ENCODE peak calls at places on chromosomes 3 and 15, in ten cellular contexts. One of them, this sample, is unnamed.

GRCh38 chr15:71359246-71359645 is 244.0 kb downstream of the THSD4 start:
- DNase-seq in GM23338: no peak
- DNase-seq in kidney tubule cell: no peak
- DNase-seq in T-helper 17 cell: no peak
- DNase-seq in NCI-H2081: no peak
- DNase-seq in stimulated activated CD4-positive, alpha-beta T cell treated with anti-CD3 and anti-CD28 coated beads, TNF-alpha, amount 100 ng/mL, for 24 hours: no peak
- DNase-seq in T-cell: no peak
- DNase-seq in EL: no peak
- DNase-seq in activated CD8-positive, alpha-beta memory T cell treated with anti-CD3 and anti-CD28 coated beads for 24 hours: no peak
- DNase-seq in Calu3: no peak
- DNase-seq in this sample: no peak

GRCh38 chr3:125123906-125124305 is 68.1 kb upstream of the HEG1 start:
- DNase-seq in T-helper 17 cell: no peak
- DNase-seq in EL: peak
- DNase-seq in GM23338: no peak
- DNase-seq in Calu3: no peak
- DNase-seq in T-cell: no peak
- DNase-seq in activated CD8-positive, alpha-beta memory T cell treated with anti-CD3 and anti-CD28 coated beads for 24 hours: peak
- DNase-seq in stimulated activated CD4-positive, alpha-beta T cell treated with anti-CD3 and anti-CD28 coated beads, TNF-alpha, amount 100 ng/mL, for 24 hours: no peak
- DNase-seq in kidney tubule cell: peak
- DNase-seq in NCI-H2081: no peak
- DNase-seq in this sample: no peak

GRCh38 chr15:64975390-64975789 is 14.3 kb downstream of the SPG21 start:
- DNase-seq in NCI-H2081: no peak
- DNase-seq in GM23338: no peak
- DNase-seq in T-helper 17 cell: no peak
- DNase-seq in T-cell: no peak
- DNase-seq in stimulated activated CD4-positive, alpha-beta T cell treated with anti-CD3 and anti-CD28 coated beads, TNF-alpha, amount 100 ng/mL, for 24 hours: no peak
- DNase-seq in kidney tubule cell: no peak
- DNase-seq in Calu3: no peak
- DNase-seq in activated CD8-positive, alpha-beta memory T cell treated with anti-CD3 and anti-CD28 coated beads for 24 hours: peak
- DNase-seq in EL: no peak
- DNase-seq in this sample: no peak

GRCh38 chr15:93152264-93152884 is 63.4 kb upstream of the RGMA start:
- DNase-seq in stimulated activated CD4-positive, alpha-beta T cell treated with anti-CD3 and anti-CD28 coated beads, TNF-alpha, amount 100 ng/mL, for 24 hours: no peak
- DNase-seq in NCI-H2081: no peak
- DNase-seq in GM23338: no peak
- DNase-seq in Calu3: no peak
- DNase-seq in EL: no peak
- DNase-seq in activated CD8-positive, alpha-beta memory T cell treated with anti-CD3 and anti-CD28 coated beads for 24 hours: peak
- DNase-seq in kidney tubule cell: no peak
- DNase-seq in T-helper 17 cell: no peak
- DNase-seq in T-cell: peak
- DNase-seq in this sample: peak

GRCh38 chr15:29528276-29528675 is 258.7 kb upstream of the NSMCE3 start:
- DNase-seq in EL: no peak
- DNase-seq in stimulated activated CD4-positive, alpha-beta T cell treated with anti-CD3 and anti-CD28 coated beads, TNF-alpha, amount 100 ng/mL, for 24 hours: no peak
- DNase-seq in T-helper 17 cell: no peak
- DNase-seq in activated CD8-positive, alpha-beta memory T cell treated with anti-CD3 and anti-CD28 coated beads for 24 hours: no peak
- DNase-seq in NCI-H2081: no peak
- DNase-seq in GM23338: no peak
- DNase-seq in Calu3: no peak
- DNase-seq in kidney tubule cell: no peak
- DNase-seq in T-cell: no peak
- DNase-seq in this sample: no peak

GRCh38 chr15:68423359-68424028 is 8.5 kb downstream of the ITGA11 start:
- DNase-seq in activated CD8-positive, alpha-beta memory T cell treated with anti-CD3 and anti-CD28 coated beads for 24 hours: no peak
- DNase-seq in T-cell: no peak
- DNase-seq in Calu3: no peak
- DNase-seq in NCI-H2081: no peak
- DNase-seq in GM23338: no peak
- DNase-seq in kidney tubule cell: no peak
- DNase-seq in T-helper 17 cell: no peak
- DNase-seq in stimulated activated CD4-positive, alpha-beta T cell treated with anti-CD3 and anti-CD28 coated beads, TNF-alpha, amount 100 ng/mL, for 24 hours: no peak
- DNase-seq in EL: no peak
- DNase-seq in this sample: no peak

GRCh38 chr3:34938784-34939183 is 700.5 kb upstream of the ARPP21 start:
- DNase-seq in kidney tubule cell: no peak
- DNase-seq in T-cell: no peak
- DNase-seq in NCI-H2081: no peak
- DNase-seq in stimulated activated CD4-positive, alpha-beta T cell treated with anti-CD3 and anti-CD28 coated beads, TNF-alpha, amount 100 ng/mL, for 24 hours: no peak
- DNase-seq in EL: no peak
- DNase-seq in activated CD8-positive, alpha-beta memory T cell treated with anti-CD3 and anti-CD28 coated beads for 24 hours: no peak
- DNase-seq in T-helper 17 cell: no peak
- DNase-seq in Calu3: no peak
- DNase-seq in GM23338: no peak
- DNase-seq in this sample: no peak

GRCh38 chr15:75578206-75578947 is 738 bp downstream of the PTPN9 start:
- DNase-seq in activated CD8-positive, alpha-beta memory T cell treated with anti-CD3 and anti-CD28 coated beads for 24 hours: peak
- DNase-seq in GM23338: peak
- DNase-seq in T-helper 17 cell: peak
- DNase-seq in NCI-H2081: no peak
- DNase-seq in kidney tubule cell: peak
- DNase-seq in Calu3: peak
- DNase-seq in T-cell: no peak
- DNase-seq in EL: no peak
- DNase-seq in stimulated activated CD4-positive, alpha-beta T cell treated with anti-CD3 and anti-CD28 coated beads, TNF-alpha, amount 100 ng/mL, for 24 hours: peak
- DNase-seq in this sample: peak

GRCh38 chr3:55615694-55616310 is 128.7 kb upstream of the WNT5A start:
- DNase-seq in EL: no peak
- DNase-seq in T-helper 17 cell: no peak
- DNase-seq in GM23338: peak
- DNase-seq in stimulated activated CD4-positive, alpha-beta T cell treated with anti-CD3 and anti-CD28 coated beads, TNF-alpha, amount 100 ng/mL, for 24 hours: no peak
- DNase-seq in activated CD8-positive, alpha-beta memory T cell treated with anti-CD3 and anti-CD28 coated beads for 24 hours: no peak
- DNase-seq in T-cell: no peak
- DNase-seq in Calu3: no peak
- DNase-seq in kidney tubule cell: no peak
- DNase-seq in NCI-H2081: no peak
- DNase-seq in this sample: no peak

GRCh38 chr3:39260957-39261356 is 18.9 kb downstream of the CX3CR1 start:
- DNase-seq in GM23338: peak
- DNase-seq in EL: peak
- DNase-seq in stimulated activated CD4-positive, alpha-beta T cell treated with anti-CD3 and anti-CD28 coated beads, TNF-alpha, amount 100 ng/mL, for 24 hours: peak
- DNase-seq in kidney tubule cell: peak
- DNase-seq in Calu3: peak
- DNase-seq in activated CD8-positive, alpha-beta memory T cell treated with anti-CD3 and anti-CD28 coated beads for 24 hours: no peak
- DNase-seq in T-cell: peak
- DNase-seq in NCI-H2081: no peak
- DNase-seq in T-helper 17 cell: peak
- DNase-seq in this sample: peak

GRCh38 chr15:60118146-60118545 is 114.0 kb downstream of the FOXB1 start:
- DNase-seq in activated CD8-positive, alpha-beta memory T cell treated with anti-CD3 and anti-CD28 coated beads for 24 hours: no peak
- DNase-seq in GM23338: peak
- DNase-seq in Calu3: no peak
- DNase-seq in stimulated activated CD4-positive, alpha-beta T cell treated with anti-CD3 and anti-CD28 coated beads, TNF-alpha, amount 100 ng/mL, for 24 hours: no peak
- DNase-seq in T-cell: no peak
- DNase-seq in kidney tubule cell: no peak
- DNase-seq in T-helper 17 cell: no peak
- DNase-seq in EL: no peak
- DNase-seq in NCI-H2081: no peak
- DNase-seq in this sample: no peak

GRCh38 chr15:42050484-42051255 is 29.8 kb upstream of the PLA2G4E start:
- DNase-seq in NCI-H2081: no peak
- DNase-seq in EL: no peak
- DNase-seq in activated CD8-positive, alpha-beta memory T cell treated with anti-CD3 and anti-CD28 coated beads for 24 hours: no peak
- DNase-seq in T-cell: no peak
- DNase-seq in kidney tubule cell: no peak
- DNase-seq in stimulated activated CD4-positive, alpha-beta T cell treated with anti-CD3 and anti-CD28 coated beads, TNF-alpha, amount 100 ng/mL, for 24 hours: no peak
- DNase-seq in T-helper 17 cell: no peak
- DNase-seq in GM23338: no peak
- DNase-seq in Calu3: no peak
- DNase-seq in this sample: no peak

GRCh38 chr15:96177279-96177678 is 153.2 kb upstream of the NR2F2 start:
- DNase-seq in T-cell: no peak
- DNase-seq in kidney tubule cell: no peak
- DNase-seq in stimulated activated CD4-positive, alpha-beta T cell treated with anti-CD3 and anti-CD28 coated beads, TNF-alpha, amount 100 ng/mL, for 24 hours: no peak
- DNase-seq in T-helper 17 cell: no peak
- DNase-seq in Calu3: no peak
- DNase-seq in GM23338: no peak
- DNase-seq in EL: no peak
- DNase-seq in activated CD8-positive, alpha-beta memory T cell treated with anti-CD3 and anti-CD28 coated beads for 24 hours: no peak
- DNase-seq in NCI-H2081: no peak
- DNase-seq in this sample: no peak

GRCh38 chr3:59758672-59759071 is 708.8 kb upstream of the CFAP20DC start:
- DNase-seq in EL: no peak
- DNase-seq in NCI-H2081: no peak
- DNase-seq in Calu3: no peak
- DNase-seq in kidney tubule cell: no peak
- DNase-seq in GM23338: no peak
- DNase-seq in T-helper 17 cell: no peak
- DNase-seq in activated CD8-positive, alpha-beta memory T cell treated with anti-CD3 and anti-CD28 coated beads for 24 hours: no peak
- DNase-seq in T-cell: no peak
- DNase-seq in stimulated activated CD4-positive, alpha-beta T cell treated with anti-CD3 and anti-CD28 coated beads, TNF-alpha, amount 100 ng/mL, for 24 hours: no peak
- DNase-seq in this sample: no peak

GRCh38 chr15:80760971-80761370 is 18.2 kb upstream of the CEMIP start:
- DNase-seq in T-helper 17 cell: no peak
- DNase-seq in EL: no peak
- DNase-seq in kidney tubule cell: no peak
- DNase-seq in T-cell: no peak
- DNase-seq in Calu3: no peak
- DNase-seq in activated CD8-positive, alpha-beta memory T cell treated with anti-CD3 and anti-CD28 coated beads for 24 hours: no peak
- DNase-seq in GM23338: no peak
- DNase-seq in NCI-H2081: no peak
- DNase-seq in stimulated activated CD4-positive, alpha-beta T cell treated with anti-CD3 and anti-CD28 coated beads, TNF-alpha, amount 100 ng/mL, for 24 hours: no peak
- DNase-seq in this sample: no peak

GRCh38 chr3:141789281-141789680 is 26.1 kb downstream of the GRK7 start:
- DNase-seq in activated CD8-positive, alpha-beta memory T cell treated with anti-CD3 and anti-CD28 coated beads for 24 hours: no peak
- DNase-seq in GM23338: peak
- DNase-seq in T-helper 17 cell: no peak
- DNase-seq in stimulated activated CD4-positive, alpha-beta T cell treated with anti-CD3 and anti-CD28 coated beads, TNF-alpha, amount 100 ng/mL, for 24 hours: no peak
- DNase-seq in Calu3: no peak
- DNase-seq in kidney tubule cell: no peak
- DNase-seq in NCI-H2081: no peak
- DNase-seq in T-cell: no peak
- DNase-seq in EL: no peak
- DNase-seq in this sample: no peak

GRCh38 chr15:83205725-83206324 is 1.8 kb downstream of the HDGFL3 start:
- DNase-seq in EL: peak
- DNase-seq in kidney tubule cell: peak
- DNase-seq in T-helper 17 cell: no peak
- DNase-seq in GM23338: no peak
- DNase-seq in activated CD8-positive, alpha-beta memory T cell treated with anti-CD3 and anti-CD28 coated beads for 24 hours: no peak
- DNase-seq in stimulated activated CD4-positive, alpha-beta T cell treated with anti-CD3 and anti-CD28 coated beads, TNF-alpha, amount 100 ng/mL, for 24 hours: no peak
- DNase-seq in NCI-H2081: peak
- DNase-seq in T-cell: no peak
- DNase-seq in Calu3: no peak
- DNase-seq in this sample: no peak

GRCh38 chr3:105755121-105755886 is 113.5 kb downstream of the CBLB start:
- DNase-seq in kidney tubule cell: no peak
- DNase-seq in EL: no peak
- DNase-seq in T-cell: no peak
- DNase-seq in Calu3: no peak
- DNase-seq in GM23338: no peak
- DNase-seq in activated CD8-positive, alpha-beta memory T cell treated with anti-CD3 and anti-CD28 coated beads for 24 hours: no peak
- DNase-seq in stimulated activated CD4-positive, alpha-beta T cell treated with anti-CD3 and anti-CD28 coated beads, TNF-alpha, amount 100 ng/mL, for 24 hours: no peak
- DNase-seq in NCI-H2081: no peak
- DNase-seq in T-helper 17 cell: no peak
- DNase-seq in this sample: no peak

GRCh38 chr3:174716956-174717355 is 142.2 kb upstream of the NAALADL2 start:
- DNase-seq in kidney tubule cell: no peak
- DNase-seq in stimulated activated CD4-positive, alpha-beta T cell treated with anti-CD3 and anti-CD28 coated beads, TNF-alpha, amount 100 ng/mL, for 24 hours: no peak
- DNase-seq in Calu3: no peak
- DNase-seq in activated CD8-positive, alpha-beta memory T cell treated with anti-CD3 and anti-CD28 coated beads for 24 hours: no peak
- DNase-seq in EL: no peak
- DNase-seq in NCI-H2081: no peak
- DNase-seq in T-cell: no peak
- DNase-seq in T-helper 17 cell: no peak
- DNase-seq in GM23338: no peak
- DNase-seq in this sample: no peak

GRCh38 chr3:105868450-105868744 is 415 bp downstream of the CBLB start:
- DNase-seq in kidney tubule cell: peak
- DNase-seq in activated CD8-positive, alpha-beta memory T cell treated with anti-CD3 and anti-CD28 coated beads for 24 hours: peak
- DNase-seq in NCI-H2081: peak
- DNase-seq in stimulated activated CD4-positive, alpha-beta T cell treated with anti-CD3 and anti-CD28 coated beads, TNF-alpha, amount 100 ng/mL, for 24 hours: no peak
- DNase-seq in GM23338: peak
- DNase-seq in T-helper 17 cell: no peak
- DNase-seq in EL: peak
- DNase-seq in Calu3: peak
- DNase-seq in T-cell: no peak
- DNase-seq in this sample: peak

GRCh38 chr3:69320867-69321266 is 65.0 kb downstream of the FRMD4B start:
- DNase-seq in EL: no peak
- DNase-seq in stimulated activated CD4-positive, alpha-beta T cell treated with anti-CD3 and anti-CD28 coated beads, TNF-alpha, amount 100 ng/mL, for 24 hours: no peak
- DNase-seq in activated CD8-positive, alpha-beta memory T cell treated with anti-CD3 and anti-CD28 coated beads for 24 hours: no peak
- DNase-seq in T-helper 17 cell: no peak
- DNase-seq in T-cell: no peak
- DNase-seq in GM23338: no peak
- DNase-seq in NCI-H2081: no peak
- DNase-seq in kidney tubule cell: no peak
- DNase-seq in Calu3: no peak
- DNase-seq in this sample: no peak

GRCh38 chr3:132556467-132557159 is 40.5 kb upstream of the ACKR4 start:
- DNase-seq in EL: no peak
- DNase-seq in T-cell: no peak
- DNase-seq in NCI-H2081: no peak
- DNase-seq in kidney tubule cell: no peak
- DNase-seq in stimulated activated CD4-positive, alpha-beta T cell treated with anti-CD3 and anti-CD28 coated beads, TNF-alpha, amount 100 ng/mL, for 24 hours: no peak
- DNase-seq in T-helper 17 cell: no peak
- DNase-seq in Calu3: no peak
- DNase-seq in GM23338: peak
- DNase-seq in activated CD8-positive, alpha-beta memory T cell treated with anti-CD3 and anti-CD28 coated beads for 24 hours: no peak
- DNase-seq in this sample: no peak

GRCh38 chr15:85778107-85778776 is 16.5 kb downstream of the KLHL25 start:
- DNase-seq in EL: no peak
- DNase-seq in stimulated activated CD4-positive, alpha-beta T cell treated with anti-CD3 and anti-CD28 coated beads, TNF-alpha, amount 100 ng/mL, for 24 hours: no peak
- DNase-seq in GM23338: no peak
- DNase-seq in T-cell: no peak
- DNase-seq in Calu3: no peak
- DNase-seq in activated CD8-positive, alpha-beta memory T cell treated with anti-CD3 and anti-CD28 coated beads for 24 hours: no peak
- DNase-seq in kidney tubule cell: no peak
- DNase-seq in NCI-H2081: no peak
- DNase-seq in T-helper 17 cell: no peak
- DNase-seq in this sample: no peak

GRCh38 chr15:31457631-31458526 is 131.2 kb downstream of the KLF13 start:
- DNase-seq in NCI-H2081: no peak
- DNase-seq in T-cell: no peak
- DNase-seq in T-helper 17 cell: no peak
- DNase-seq in Calu3: no peak
- DNase-seq in kidney tubule cell: peak
- DNase-seq in GM23338: no peak
- DNase-seq in stimulated activated CD4-positive, alpha-beta T cell treated with anti-CD3 and anti-CD28 coated beads, TNF-alpha, amount 100 ng/mL, for 24 hours: no peak
- DNase-seq in EL: peak
- DNase-seq in activated CD8-positive, alpha-beta memory T cell treated with anti-CD3 and anti-CD28 coated beads for 24 hours: peak
- DNase-seq in this sample: no peak

GRCh38 chr15:96326551-96327154 is 3.8 kb upstream of the NR2F2 start:
- DNase-seq in kidney tubule cell: peak
- DNase-seq in Calu3: no peak
- DNase-seq in activated CD8-positive, alpha-beta memory T cell treated with anti-CD3 and anti-CD28 coated beads for 24 hours: no peak
- DNase-seq in NCI-H2081: peak
- DNase-seq in T-helper 17 cell: no peak
- DNase-seq in GM23338: peak
- DNase-seq in T-cell: no peak
- DNase-seq in EL: peak
- DNase-seq in stimulated activated CD4-positive, alpha-beta T cell treated with anti-CD3 and anti-CD28 coated beads, TNF-alpha, amount 100 ng/mL, for 24 hours: no peak
- DNase-seq in this sample: no peak

GRCh38 chr3:42690191-42690590 is 4.9 kb downstream of the KLHL40 start:
- DNase-seq in EL: no peak
- DNase-seq in activated CD8-positive, alpha-beta memory T cell treated with anti-CD3 and anti-CD28 coated beads for 24 hours: no peak
- DNase-seq in GM23338: no peak
- DNase-seq in kidney tubule cell: no peak
- DNase-seq in Calu3: no peak
- DNase-seq in NCI-H2081: no peak
- DNase-seq in stimulated activated CD4-positive, alpha-beta T cell treated with anti-CD3 and anti-CD28 coated beads, TNF-alpha, amount 100 ng/mL, for 24 hours: no peak
- DNase-seq in T-cell: no peak
- DNase-seq in T-helper 17 cell: no peak
- DNase-seq in this sample: no peak

GRCh38 chr3:158808697-158809096 is 6.8 kb downstream of the MFSD1 start:
- DNase-seq in NCI-H2081: no peak
- DNase-seq in EL: peak
- DNase-seq in T-cell: no peak
- DNase-seq in activated CD8-positive, alpha-beta memory T cell treated with anti-CD3 and anti-CD28 coated beads for 24 hours: no peak
- DNase-seq in GM23338: no peak
- DNase-seq in Calu3: no peak
- DNase-seq in stimulated activated CD4-positive, alpha-beta T cell treated with anti-CD3 and anti-CD28 coated beads, TNF-alpha, amount 100 ng/mL, for 24 hours: no peak
- DNase-seq in kidney tubule cell: peak
- DNase-seq in T-helper 17 cell: no peak
- DNase-seq in this sample: no peak

GRCh38 chr3:183178833-183179549 is 16.5 kb upstream of the LAMP3 start:
- DNase-seq in stimulated activated CD4-positive, alpha-beta T cell treated with anti-CD3 and anti-CD28 coated beads, TNF-alpha, amount 100 ng/mL, for 24 hours: peak
- DNase-seq in Calu3: peak
- DNase-seq in EL: peak
- DNase-seq in NCI-H2081: no peak
- DNase-seq in T-helper 17 cell: peak
- DNase-seq in T-cell: no peak
- DNase-seq in GM23338: peak
- DNase-seq in kidney tubule cell: peak
- DNase-seq in activated CD8-positive, alpha-beta memory T cell treated with anti-CD3 and anti-CD28 coated beads for 24 hours: peak
- DNase-seq in this sample: peak